ENCODE peak calls at places on chromosome 19, in seven cellular contexts. C is suprapubic skin, L is fibroblast of lung, E is choroid plexus epithelial cell, F is GM12865, Z is fibroblast of mammary gland, G is BJ. D is an unnamed sample.

GRCh38 chr19:50501568-50502475 is 9.2 kb downstream of the JOSD2 start:
- DNase-seq in G (no peak), C (no peak), Z (no peak), L (no peak), E (no peak), F (no peak), D (no peak)

GRCh38 chr19:8306235-8307054 is 1.7 kb downstream of the CD320 start:
- DNase-seq in G (no peak), F (no peak), C (peak), E (no peak), L (no peak), Z (no peak), D (no peak)

GRCh38 chr19:4369888-4370260 is 26.5 kb downstream of the MPND start:
- DNase-seq in L (no peak), Z (peak), G (no peak), C (no peak), F (peak), E (peak), D (peak)

GRCh38 chr19:55255618-55256423 is 3.0 kb downstream of the PPP6R1 start:
- DNase-seq in G (no peak), L (no peak), Z (peak), F (peak), C (peak), E (no peak), D (no peak)

GRCh38 chr19:17242431-17243208 is 3.1 kb downstream of the NR2F6 start:
- DNase-seq in L (no peak), E (no peak), Z (no peak), G (no peak), F (no peak), C (no peak), D (no peak)

GRCh38 chr19:54806516-54806838 is 3.1 kb downstream of the KIR2DL4 start:
- DNase-seq in C (no peak), F (no peak), G (no peak), Z (no peak), L (no peak), E (no peak), D (no peak)

GRCh38 chr19:50046649-50047503 is 21.1 kb downstream of the ZNF473 start:
- DNase-seq in G (no peak), F (no peak), E (peak), C (peak), Z (no peak), L (peak), D (peak)

GRCh38 chr19:17947815-17948473 is 15.1 kb downstream of the CCDC124 start:
- DNase-seq in Z (peak), E (peak), G (peak), C (peak), F (peak), L (peak), D (peak)

GRCh38 chr19:34555447-34555846 is 73.9 kb downstream of the WTIP start:
- DNase-seq in F (peak), Z (peak), E (peak), C (no peak), G (no peak), L (peak), D (peak)

GRCh38 chr19:29323972-29324680 is 111.2 kb upstream of the UQCRFS1 start:
- DNase-seq in G (no peak), L (no peak), C (peak), Z (no peak), F (no peak), E (no peak), D (no peak)

GRCh38 chr19:47430041-47430802 is 10.9 kb upstream of the MEIS3 start:
- DNase-seq in E (peak), C (no peak), Z (peak), F (peak), G (no peak), L (peak), D (peak)

GRCh38 chr19:5093297-5093858 is 124.5 kb downstream of the KDM4B start:
- DNase-seq in Z (no peak), G (no peak), E (no peak), C (no peak), F (no peak), L (no peak), D (peak)

GRCh38 chr19:46022431-46023310 is at the start of gene PGLYRP1:
- DNase-seq in F (no peak), Z (no peak), E (no peak), G (no peak), L (no peak), C (peak), D (no peak)

GRCh38 chr19:50817941-50818858 is 5.4 kb downstream of the KLK1 start:
- DNase-seq in E (peak), Z (peak), G (no peak), F (peak), L (no peak), C (no peak), D (peak)

GRCh38 chr19:58024661-58025060 is 9.2 kb upstream of the ZSCAN1 start:
- DNase-seq in C (no peak), G (no peak), L (no peak), Z (no peak), E (no peak), F (no peak), D (no peak)

GRCh38 chr19:49326165-49326704 is 1.2 kb upstream of the SLC6A16 start:
- DNase-seq in Z (no peak), G (no peak), F (peak), E (no peak), L (no peak), C (no peak), D (no peak)

GRCh38 chr19:43643326-43643725 is 3.7 kb upstream of the CADM4 start:
- DNase-seq in Z (peak), E (no peak), C (no peak), G (no peak), L (peak), F (no peak), D (peak)

GRCh38 chr19:30328096-30328495 is 44.1 kb upstream of the ZNF536 start:
- DNase-seq in Z (no peak), F (no peak), G (no peak), C (no peak), E (no peak), L (no peak), D (no peak)

GRCh38 chr19:51687791-51688664 is 5.1 kb upstream of the SPACA6 start:
- DNase-seq in Z (peak), F (no peak), C (no peak), G (no peak), L (peak), E (peak), D (peak)

GRCh38 chr19:4379383-4380253 is 20.7 kb downstream of the SH3GL1 start:
- DNase-seq in F (peak), Z (peak), L (no peak), G (no peak), C (no peak), E (peak), D (no peak)

GRCh38 chr19:40717880-40718773 is 1.2 kb downstream of the ITPKC start:
- DNase-seq in E (no peak), L (peak), C (no peak), Z (peak), G (no peak), F (no peak), D (peak)

GRCh38 chr19:17327654-17328516 is 6.8 kb downstream of the ANO8 start:
- DNase-seq in F (peak), C (no peak), G (no peak), E (peak), L (peak), Z (no peak), D (peak)

GRCh38 chr19:55147408-55148251 is 1.4 kb downstream of the TNNT1 start:
- DNase-seq in L (no peak), Z (no peak), G (no peak), C (no peak), F (no peak), E (no peak), D (no peak)

GRCh38 chr19:5035817-5036732 is 67.2 kb downstream of the KDM4B start:
- DNase-seq in E (no peak), L (no peak), G (no peak), Z (no peak), C (no peak), F (no peak), D (no peak)

GRCh38 chr19:30076101-30076551 is 134.1 kb downstream of the URI1 start:
- DNase-seq in E (no peak), F (no peak), G (no peak), L (no peak), C (peak), Z (no peak), D (no peak)

GRCh38 chr19:48511800-48512503 is at the start of gene LMTK3:
- DNase-seq in L (peak), G (no peak), F (peak), E (no peak), C (no peak), Z (peak), D (no peak)

GRCh38 chr19:3083964-3084363 is 10.2 kb upstream of the GNA11 start:
- DNase-seq in E (no peak), C (no peak), L (no peak), F (no peak), Z (no peak), G (no peak), D (no peak)

GRCh38 chr19:7545904-7546303 is 10.4 kb downstream of the PNPLA6 start:
- DNase-seq in E (no peak), L (no peak), G (no peak), Z (no peak), F (no peak), C (no peak), D (no peak)

GRCh38 chr19:31427857-31428256 is 78.6 kb upstream of the TSHZ3 start:
- DNase-seq in Z (peak), E (no peak), C (no peak), G (no peak), F (no peak), L (no peak), D (peak)

GRCh38 chr19:31430381-31430780 is 81.1 kb upstream of the TSHZ3 start:
- DNase-seq in G (no peak), F (no peak), L (no peak), Z (no peak), C (no peak), E (no peak), D (no peak)

GRCh38 chr19:31436121-31436776 is 87.0 kb upstream of the TSHZ3 start:
- DNase-seq in E (peak), L (no peak), Z (peak), G (no peak), C (no peak), F (no peak), D (peak)

DNA sequence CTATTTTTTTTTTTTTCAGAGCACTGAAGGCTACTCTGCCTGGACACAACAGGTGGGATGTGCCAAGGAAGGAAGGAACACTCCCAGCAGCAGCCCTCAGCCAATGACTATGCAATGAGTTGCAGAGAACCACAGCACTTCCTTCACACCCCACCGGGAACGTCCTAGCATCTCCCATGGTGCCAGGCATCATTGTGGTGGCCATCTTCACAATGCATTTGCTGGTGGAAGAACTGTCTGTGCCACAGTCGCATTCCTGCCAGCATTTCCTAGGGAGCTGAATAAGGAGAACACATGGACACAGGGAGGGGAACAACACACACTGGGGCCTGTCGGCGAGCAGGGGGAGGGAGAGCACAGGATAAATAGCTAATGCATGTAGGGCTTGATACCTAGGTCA is 83.2 kb upstream of the TSHZ3 start:
- DNase-seq in C (no peak), Z (no peak), G (no peak), L (no peak), E (no peak), F (no peak), D (no peak)
- TF ChIP-seq CTCF in C (no peak), Z (no peak), G (no peak), L (no peak), E (no peak), F (no peak), D (no peak)

GRCh38 chr19:20243629-20244028 is 76.6 kb downstream of the ZNF486 start:
- DNase-seq in E (no peak), G (no peak), F (no peak), L (no peak), C (no peak), Z (no peak), D (no peak)
- H3K4me3 ChIP-seq in E (no peak), G (no peak), F (no peak), L (no peak), C (no peak), Z (no peak), D (no peak)

GRCh38 chr19:44817725-44818469 is 9.0 kb downstream of the BCAM start:
- DNase-seq in C (no peak), Z (no peak), F (no peak), E (no peak), L (no peak), G (no peak), D (no peak)
- TF ChIP-seq CTCF in C (no peak), Z (no peak), F (no peak), E (no peak), L (no peak), G (no peak), D (no peak)

GRCh38 chr19:21147540-21147939 is 5.7 kb downstream of the ZNF431 start:
- DNase-seq in C (no peak), G (no peak), E (no peak), L (no peak), Z (peak), F (no peak), D (peak)

GRCh38 chr19:21148681-21149080 is 6.8 kb downstream of the ZNF431 start:
- DNase-seq in F (no peak), E (no peak), L (no peak), Z (no peak), G (no peak), C (no peak), D (no peak)

GRCh38 chr19:21143846-21144245 is 2.0 kb downstream of the ZNF431 start:
- DNase-seq in C (no peak), E (no peak), L (no peak), Z (peak), G (no peak), F (no peak), D (peak)

GRCh38 chr19:21141787-21142464 is at the start of gene ZNF431:
- DNase-seq in G (peak), E (peak), C (peak), Z (peak), L (peak), F (peak), D (peak)

DNA sequence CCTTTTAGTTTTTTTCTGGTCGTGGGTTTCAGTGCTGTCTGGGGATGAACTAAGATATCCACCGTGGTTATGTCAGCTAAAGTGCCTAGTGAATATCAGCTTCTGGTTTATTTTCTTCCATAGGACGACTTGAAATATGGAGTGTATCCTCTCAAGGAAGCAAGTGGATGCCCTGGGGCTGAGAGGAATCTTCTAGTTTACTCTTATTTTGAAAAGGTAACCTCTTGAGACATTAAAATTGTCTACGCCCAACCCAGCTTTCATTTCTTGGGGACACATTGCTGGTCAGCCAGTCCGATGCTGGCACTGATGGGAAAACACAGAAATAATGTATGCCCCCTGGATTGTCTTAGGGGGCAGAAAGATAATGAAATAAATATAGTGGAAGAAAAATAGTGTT is 1.6 kb downstream of the ZNF431 start:
- DNase-seq in Z (no peak), C (no peak), E (no peak), L (no peak), F (no peak), G (no peak), D (no peak)
- H3K4me3 ChIP-seq in Z (no peak), C (no peak), E (no peak), L (no peak), F (no peak), G (no peak), D (no peak)

GRCh38 chr19:33550741-33551140 is 29.1 kb upstream of the PEPD start:
- DNase-seq in G (no peak), F (no peak), C (no peak), E (no peak), L (no peak), Z (no peak), D (no peak)
- TF ChIP-seq CTCF in G (no peak), F (no peak), C (no peak), E (no peak), L (no peak), Z (no peak), D (no peak)

GRCh38 chr19:530133-531008 is 1.2 kb upstream of the CDC34 start:
- DNase-seq in L (no peak), F (no peak), C (no peak), G (no peak), Z (no peak), E (no peak), D (no peak)
- H3K4me3 ChIP-seq in L (peak), F (peak), C (peak), G (peak), Z (peak), E (peak), D (peak)

GRCh38 chr19:38718747-38719543 is 25.3 kb downstream of the CAPN12 start:
- DNase-seq in F (no peak), Z (no peak), C (no peak), G (no peak), E (peak), L (peak), D (peak)

GRCh38 chr19:38720559-38721236 is 23.6 kb downstream of the CAPN12 start:
- DNase-seq in L (no peak), E (no peak), G (no peak), C (no peak), F (no peak), Z (no peak), D (no peak)

GRCh38 chr19:38717855-38718254 is 26.4 kb downstream of the CAPN12 start:
- DNase-seq in Z (no peak), G (no peak), F (no peak), E (no peak), L (no peak), C (no peak), D (no peak)

GRCh38 chr19:38721496-38721895 is 22.8 kb downstream of the CAPN12 start:
- DNase-seq in Z (no peak), L (no peak), G (no peak), E (no peak), C (no peak), F (no peak), D (no peak)

GRCh38 chr19:38719761-38720558 is 24.3 kb downstream of the CAPN12 start:
- DNase-seq in G (no peak), L (no peak), E (no peak), Z (no peak), F (no peak), C (no peak), D (no peak)
- TF ChIP-seq CTCF in G (no peak), L (no peak), E (no peak), Z (no peak), F (no peak), C (no peak), D (no peak)